ENCODE peak calls at places on chromosomes 11 and 22, in ten cellular contexts. X, S, Y, N, H, E, A, R, I and G are unnamed samples. For H3K4me1, the result is how much of the 10 kb centered on the place peaks cover.

GRCh38 chr11:100576044-100577021 is 110.8 kb upstream of the ARHGAP42 start:
- DNase-seq in X (no peak), S (peak), Y (no peak), N (no peak), H (peak), E (peak), A (peak), R (no peak), I (no peak), G (no peak)

GRCh38 chr11:126716456-126717083 is 284.0 kb downstream of the KIRREL3 start:
- DNase-seq in X (no peak), S (peak), Y (no peak), N (no peak), H (peak), E (peak), A (peak), R (no peak), I (no peak), G (no peak)

GRCh38 chr22:39290724-39291161 is 28.7 kb downstream of the RPL3 start:
- DNase-seq in X (peak), S (peak), Y (no peak), N (peak), H (peak), E (no peak), A (no peak), R (peak), I (no peak), G (peak)

GRCh38 chr11:81497202-81497804 is 1236.4 kb downstream of the FAM181B start:
- DNase-seq in X (no peak), S (peak), Y (no peak), N (no peak), H (peak), E (peak), A (peak), R (no peak), I (no peak), G (no peak)

GRCh38 chr22:39880722-39881121 is 12.8 kb downstream of the ENTHD1 start:
- DNase-seq in X (no peak), S (no peak), Y (no peak), N (no peak), H (no peak), E (no peak), A (no peak), R (no peak), I (no peak), G (no peak)

GRCh38 chr11:119187123-119187892 is 2.0 kb downstream of the NHERF4 start:
- DNase-seq in X (no peak), S (no peak), Y (no peak), N (no peak), H (no peak), E (no peak), A (no peak), R (no peak), I (no peak), G (no peak)

GRCh38 chr11:97610854-97611253 is 1221.0 kb downstream of the JRKL start:
- DNase-seq in X (no peak), S (no peak), Y (no peak), N (no peak), H (no peak), E (peak), A (no peak), R (no peak), I (no peak), G (no peak)

GRCh38 chr11:125952973-125953372 is 7.1 kb downstream of the VSIG10L2 start:
- DNase-seq in X (peak), S (no peak), Y (no peak), N (no peak), H (peak), E (no peak), A (peak), R (peak), I (peak), G (peak)

GRCh38 chr11:12085371-12086251 is 24.8 kb upstream of the MICAL2 start:
- DNase-seq in X (no peak), S (no peak), Y (no peak), N (no peak), H (no peak), E (no peak), A (no peak), R (no peak), I (no peak), G (no peak)
- H3K4me1 ChIP-seq in X (under half), S (under half), Y (under half), N (under half), H (under half), E (under half), A (under half), R (half or more), I (half or more), G (under half)

DNA sequence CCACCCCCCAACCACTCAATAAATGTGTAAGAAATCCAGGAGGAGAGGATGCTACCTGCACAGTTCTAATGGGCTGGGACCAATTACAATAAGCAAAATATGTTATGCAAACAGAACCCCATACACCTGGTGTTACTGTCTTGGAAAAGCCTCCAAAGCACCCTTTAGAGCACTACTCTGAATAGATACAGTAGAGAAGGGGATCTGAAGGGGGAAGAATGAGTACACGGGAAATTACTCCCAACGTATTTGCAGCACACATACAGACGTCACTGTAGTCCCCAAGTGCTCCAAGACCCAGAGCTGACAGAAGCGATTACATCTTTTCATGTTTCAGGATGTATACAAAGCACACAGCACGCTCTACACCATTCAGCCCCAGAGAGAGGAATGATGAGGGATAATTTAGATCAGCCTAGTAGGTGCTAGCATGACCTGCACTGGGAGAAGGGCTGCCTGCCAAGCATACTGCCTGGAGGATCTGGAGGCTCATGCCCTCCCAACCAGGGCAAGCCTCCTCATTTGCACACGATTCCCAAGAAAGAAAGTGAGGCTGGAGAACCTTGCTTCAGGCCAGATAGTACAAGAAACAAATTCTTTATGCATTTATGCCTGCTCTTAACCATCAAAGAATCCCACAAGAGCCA is 63.8 kb downstream of the AMBRA1 start:
- DNase-seq in X (no peak), S (no peak), Y (no peak), N (no peak), H (no peak), E (no peak), A (no peak), R (no peak), I (no peak), G (no peak)
- H3K27ac ChIP-seq in X (no peak), S (no peak), Y (no peak), N (no peak), H (no peak), E (no peak), A (no peak), R (no peak), I (no peak), G (no peak)

GRCh38 chr22:46106279-46107022 is 43.9 kb upstream of the PPARA start:
- DNase-seq in X (no peak), S (no peak), Y (no peak), N (no peak), H (no peak), E (no peak), A (no peak), R (no peak), I (no peak), G (peak)

GRCh38 chr22:46107089-46107664 is 43.1 kb upstream of the PPARA start:
- DNase-seq in X (peak), S (no peak), Y (no peak), N (peak), H (no peak), E (no peak), A (peak), R (no peak), I (no peak), G (peak)

GRCh38 chr22:46104881-46105493 is 45.3 kb upstream of the PPARA start:
- DNase-seq in X (no peak), S (no peak), Y (no peak), N (no peak), H (no peak), E (no peak), A (no peak), R (no peak), I (no peak), G (peak)

GRCh38 chr22:46104170-46104880 is 46.0 kb upstream of the PPARA start:
- DNase-seq in X (peak), S (no peak), Y (no peak), N (no peak), H (no peak), E (no peak), A (no peak), R (no peak), I (peak), G (peak)

DNA sequence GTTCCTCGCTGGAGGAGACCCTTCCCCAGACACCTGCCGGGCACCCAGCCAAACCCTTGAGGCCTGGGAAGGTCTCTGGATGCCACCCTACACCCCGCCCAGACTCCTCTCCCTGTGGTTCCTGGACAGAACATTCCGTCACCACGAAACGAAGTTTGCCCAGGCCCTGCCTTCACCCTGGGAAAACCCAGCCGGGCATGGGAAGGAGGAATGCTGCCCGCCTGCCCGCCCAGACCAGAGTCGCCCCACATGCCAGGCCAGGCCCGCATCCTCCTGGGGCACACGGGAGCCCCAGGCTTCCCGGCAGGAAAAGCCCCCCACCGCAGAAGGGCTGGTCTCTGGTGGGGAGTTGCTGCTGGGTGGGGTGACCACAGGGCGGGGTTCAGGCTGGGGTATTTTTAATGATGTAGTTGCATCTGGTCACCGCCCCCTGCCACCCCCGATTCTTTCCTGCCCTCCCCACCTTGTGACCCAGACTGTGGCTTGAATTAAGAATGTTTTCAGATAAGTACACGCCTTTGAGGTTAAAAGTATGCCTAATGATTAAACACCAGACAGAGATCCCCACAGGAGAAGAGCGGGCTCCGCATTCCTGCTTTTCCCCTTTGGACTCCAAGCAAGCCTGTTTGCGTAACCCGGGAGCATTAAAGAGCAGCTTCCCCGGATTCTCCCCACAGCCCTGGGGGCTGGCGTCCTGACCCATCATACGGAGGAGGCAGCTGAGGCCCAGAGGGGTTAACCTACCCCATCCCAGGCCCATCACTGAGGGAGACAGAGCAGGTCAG is 44.6 kb upstream of the PPARA start:
- DNase-seq in X (peak), S (no peak), Y (no peak), N (peak), H (peak), E (no peak), A (peak), R (peak), I (no peak), G (peak)
- H3K4me1 ChIP-seq in X (half or more), S (under half), Y (under half), N (half or more), H (half or more), E (half or more), A (under half), R (half or more), I (half or more), G (half or more)

DNA sequence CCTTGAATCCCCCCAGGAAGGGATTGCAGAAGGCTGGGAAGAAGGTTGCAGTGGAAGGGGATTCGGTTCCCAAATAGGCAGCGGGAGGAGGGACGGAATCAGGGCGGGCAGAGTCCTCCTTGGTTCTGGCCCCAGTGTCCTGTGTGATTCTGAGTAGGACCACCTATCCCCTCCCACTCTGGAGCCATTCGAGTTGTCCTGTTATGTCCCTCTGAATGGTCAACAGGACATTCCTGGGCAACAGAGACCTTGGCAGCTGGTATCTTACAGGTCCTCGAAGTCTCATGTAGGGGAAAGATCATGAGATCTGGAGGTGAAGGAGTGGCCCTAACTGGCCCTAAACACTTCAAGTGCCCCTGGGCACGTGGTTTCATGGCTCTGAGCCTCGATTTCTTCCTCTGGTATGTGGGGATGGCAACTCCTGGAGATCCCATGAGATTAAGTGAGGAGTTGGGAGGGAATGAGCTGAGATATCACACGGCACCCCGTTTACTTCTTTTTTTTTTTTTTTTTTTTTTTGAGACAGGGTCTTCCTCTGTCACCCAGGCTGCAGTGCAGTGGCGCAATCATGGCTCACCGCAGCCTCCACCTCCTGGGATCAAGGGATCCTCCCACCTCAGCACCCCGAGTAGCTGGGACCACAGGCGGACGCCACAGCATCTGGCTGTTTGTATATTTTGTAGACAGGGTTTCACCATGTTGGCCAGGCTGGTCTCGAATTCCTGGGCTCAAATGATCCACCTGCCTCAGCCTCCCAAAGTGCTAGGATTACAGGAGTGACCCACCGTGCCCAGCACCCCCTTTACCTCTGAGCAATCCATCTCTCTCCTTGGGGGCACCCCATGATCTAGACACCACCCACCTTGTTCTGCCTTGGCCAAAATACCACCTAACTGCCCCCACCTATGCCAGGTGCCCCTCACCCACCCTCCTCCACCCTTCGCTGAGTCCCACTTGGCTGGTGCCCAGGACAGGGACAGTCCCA is 6.8 kb downstream of the LIF start:
- DNase-seq in X (no peak), S (no peak), Y (no peak), N (no peak), H (no peak), E (no peak), A (no peak), R (no peak), I (no peak), G (no peak)
- H3K27ac ChIP-seq in X (no peak), S (no peak), Y (no peak), N (no peak), H (no peak), E (no peak), A (no peak), R (no peak), I (no peak), G (no peak)

GRCh38 chr22:46061124-46061410 is 84.1 kb upstream of the WNT7B start:
- DNase-seq in X (no peak), S (no peak), Y (no peak), N (no peak), H (no peak), E (no peak), A (no peak), R (no peak), I (no peak), G (no peak)
- H3K4me1 ChIP-seq in X (half or more), S (under half), Y (under half), N (under half), H (half or more), E (under half), A (under half), R (half or more), I (half or more), G (half or more)

DNA sequence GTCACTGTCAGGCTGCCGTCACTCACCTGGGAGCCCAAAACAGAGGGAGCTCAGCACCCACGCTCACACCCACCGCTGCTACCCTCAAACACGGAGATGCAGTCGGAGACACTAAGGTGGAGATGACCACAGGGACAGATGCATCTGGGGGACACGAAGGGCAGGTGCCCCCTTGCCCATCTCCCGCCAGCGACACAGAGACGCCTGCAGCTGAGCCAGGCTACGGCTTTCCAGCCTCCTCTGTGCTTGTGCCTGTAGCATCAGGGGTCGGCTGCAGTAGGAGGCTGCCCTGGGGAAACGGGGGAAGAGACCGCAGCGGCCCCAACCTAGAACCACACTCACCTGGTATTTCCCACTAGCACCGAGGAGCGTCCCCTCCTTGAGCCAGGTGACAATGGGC is 19.3 kb downstream of the IGSF9B start:
- DNase-seq in X (no peak), S (no peak), Y (no peak), N (no peak), H (no peak), E (no peak), A (no peak), R (no peak), I (no peak), G (no peak)
- H3K27ac ChIP-seq in X (no peak), S (no peak), Y (no peak), N (no peak), H (no peak), E (no peak), A (no peak), R (no peak), I (no peak), G (no peak)

DNA sequence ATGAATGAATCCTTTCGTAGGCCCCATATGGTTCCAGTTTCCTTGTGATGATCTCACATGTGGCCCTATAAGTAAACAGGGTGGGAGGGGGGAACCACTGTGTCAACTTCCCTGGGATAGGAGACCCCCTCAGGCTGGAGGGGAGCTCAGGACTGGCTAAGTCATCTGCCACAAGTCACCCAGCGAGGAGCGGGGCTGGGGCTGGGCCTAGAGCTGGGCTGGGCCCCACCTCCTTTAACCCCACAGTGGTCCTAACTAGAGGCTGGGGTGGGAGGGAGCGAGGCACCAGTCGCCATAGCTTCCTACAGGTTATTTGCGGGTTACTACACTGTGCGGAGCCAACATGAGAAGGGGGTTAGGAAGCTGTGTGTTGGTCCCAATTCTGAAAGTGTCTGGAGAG is 4.3 kb downstream of the FBLN1 start:
- DNase-seq in X (no peak), S (no peak), Y (no peak), N (no peak), H (no peak), E (no peak), A (no peak), R (no peak), I (no peak), G (no peak)
- H3K4me1 ChIP-seq in X (under half), S (under half), Y (under half), N (under half), H (half or more), E (under half), A (under half), R (under half), I (under half), G (under half)

DNA sequence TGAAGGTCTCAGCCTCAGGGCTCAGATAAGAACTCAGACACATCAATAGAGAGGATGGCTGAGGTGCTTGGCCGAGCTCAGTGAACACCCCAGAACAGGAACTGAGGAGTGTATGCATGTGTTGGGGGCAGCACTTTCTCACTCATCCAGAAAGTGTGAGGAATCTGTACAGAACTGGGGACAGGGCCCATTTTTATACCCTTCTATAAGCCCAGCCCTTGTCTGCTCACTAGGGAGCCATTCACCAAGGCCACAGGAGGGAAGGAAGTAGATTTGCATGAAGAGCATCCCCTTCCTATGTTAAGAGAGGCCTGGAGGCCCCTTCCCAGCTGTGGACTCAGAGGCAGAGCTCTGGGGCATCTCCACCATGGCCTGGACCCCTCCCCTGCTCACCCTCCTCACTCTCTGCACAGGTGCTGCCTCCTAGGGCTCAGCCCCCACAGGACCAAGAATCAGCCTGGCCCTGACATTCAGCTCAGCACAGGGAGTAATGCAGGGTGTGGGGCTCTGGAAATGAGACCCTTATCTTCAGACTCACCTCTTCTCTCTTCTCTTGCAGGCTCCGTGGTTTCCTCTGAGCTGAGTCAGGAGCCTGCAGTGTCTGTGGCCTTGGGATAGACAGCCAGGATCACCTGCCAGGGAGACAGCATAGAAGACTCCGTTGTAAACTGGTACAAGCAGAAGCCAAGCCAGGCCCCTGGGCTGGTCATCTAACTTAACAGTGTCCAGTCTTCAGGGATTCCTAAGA is 39.9 kb upstream of the GGTLC2 start:
- DNase-seq in X (no peak), S (no peak), Y (no peak), N (no peak), H (no peak), E (no peak), A (no peak), R (no peak), I (no peak), G (no peak)
- H3K27ac ChIP-seq in X (no peak), S (no peak), Y (no peak), N (no peak), H (no peak), E (no peak), A (no peak), R (no peak), I (no peak), G (no peak)

GRCh38 chr22:30984317-30984716 is 15.3 kb downstream of the TUG1 start:
- DNase-seq in X (no peak), S (no peak), Y (no peak), N (no peak), H (no peak), E (no peak), A (peak), R (no peak), I (no peak), G (no peak)

GRCh38 chr22:30992565-30992964 is 23.5 kb downstream of the TUG1 start:
- DNase-seq in X (no peak), S (no peak), Y (no peak), N (no peak), H (no peak), E (no peak), A (no peak), R (no peak), I (no peak), G (no peak)

GRCh38 chr22:30985561-30986208 is 16.6 kb downstream of the TUG1 start:
- DNase-seq in X (no peak), S (no peak), Y (no peak), N (no peak), H (no peak), E (no peak), A (no peak), R (no peak), I (no peak), G (no peak)

GRCh38 chr22:30990675-30991074 is 21.6 kb downstream of the TUG1 start:
- DNase-seq in X (no peak), S (no peak), Y (no peak), N (no peak), H (no peak), E (peak), A (no peak), R (no peak), I (no peak), G (no peak)

GRCh38 chr22:30989473-30989872 is 20.4 kb downstream of the TUG1 start:
- DNase-seq in X (no peak), S (no peak), Y (no peak), N (no peak), H (no peak), E (no peak), A (no peak), R (no peak), I (no peak), G (no peak)
- H3K4me1 ChIP-seq in X (under half), S (under half), Y (under half), N (under half), H (under half), E (under half), A (under half), R (under half), I (under half), G (under half)